ENCODE peak calls at places on chromosomes 4 and X, in nine cellular contexts. One of them, this sample, is unnamed.

GRCh38 chr4:173171098-173171497 is 2.5 kb downstream of the GALNT7 start:
- DNase-seq in transverse colon: no peak
- DNase-seq in GM13977: no peak
- DNase-seq in PC-3: peak; percentile 56
- DNase-seq in mesothelial cell of epicardium: no peak
- DNase-seq in astrocyte of the cerebellum: no peak
- DNase-seq in RWPE1: peak; percentile 49
- DNase-seq in DND-41: no peak
- DNase-seq in left ventricle myocardium inferior: no peak
- DNase-seq in this sample: no peak

GRCh38 chr4:26298198-26298950 is 22.4 kb upstream of the RBPJ start:
- DNase-seq in transverse colon: no peak
- DNase-seq in GM13977: no peak
- DNase-seq in PC-3: peak; percentile 71
- DNase-seq in mesothelial cell of epicardium: no peak
- DNase-seq in astrocyte of the cerebellum: peak; percentile 83
- DNase-seq in RWPE1: no peak
- DNase-seq in DND-41: no peak
- DNase-seq in left ventricle myocardium inferior: no peak
- DNase-seq in this sample: no peak

GRCh38 chr4:1058198-1058996 is 47.0 kb downstream of the FGFRL1 start:
- DNase-seq in transverse colon: peak; percentile 49
- DNase-seq in GM13977: no peak
- DNase-seq in PC-3: peak; percentile 42
- DNase-seq in mesothelial cell of epicardium: no peak
- DNase-seq in astrocyte of the cerebellum: no peak
- DNase-seq in RWPE1: no peak
- DNase-seq in DND-41: no peak
- DNase-seq in left ventricle myocardium inferior: no peak
- DNase-seq in this sample: no peak

GRCh38 chr4:149793459-149793858 is 22.2 kb downstream of the IQCM start:
- DNase-seq in transverse colon: no peak
- DNase-seq in GM13977: no peak
- DNase-seq in PC-3: peak; percentile 25
- DNase-seq in mesothelial cell of epicardium: no peak
- DNase-seq in astrocyte of the cerebellum: peak; percentile 12
- DNase-seq in RWPE1: peak; percentile 8
- DNase-seq in DND-41: no peak
- DNase-seq in left ventricle myocardium inferior: no peak
- DNase-seq in this sample: no peak

GRCh38 chr4:111228874-111229273 is 606.0 kb upstream of the PITX2 start:
- DNase-seq in transverse colon: no peak
- DNase-seq in GM13977: no peak
- DNase-seq in PC-3: peak; percentile 11
- DNase-seq in mesothelial cell of epicardium: no peak
- DNase-seq in astrocyte of the cerebellum: no peak
- DNase-seq in RWPE1: no peak
- DNase-seq in DND-41: no peak
- DNase-seq in left ventricle myocardium inferior: no peak
- DNase-seq in this sample: no peak

GRCh38 chr4:101790521-101791188 is at the start of gene BANK1:
- DNase-seq in transverse colon: peak; percentile 71
- DNase-seq in GM13977: peak; percentile 80
- DNase-seq in PC-3: peak; percentile 47
- DNase-seq in mesothelial cell of epicardium: peak; percentile 79
- DNase-seq in astrocyte of the cerebellum: no peak
- DNase-seq in RWPE1: peak; percentile 26
- DNase-seq in DND-41: no peak
- DNase-seq in left ventricle myocardium inferior: peak; percentile 18
- DNase-seq in this sample: peak; percentile 85

GRCh38 chr4:62548108-62548524 is 1348.0 kb downstream of the ADGRL3 start:
- DNase-seq in transverse colon: no peak
- DNase-seq in GM13977: no peak
- DNase-seq in PC-3: peak; percentile 98
- DNase-seq in mesothelial cell of epicardium: no peak
- DNase-seq in astrocyte of the cerebellum: no peak
- DNase-seq in RWPE1: no peak
- DNase-seq in DND-41: no peak
- DNase-seq in left ventricle myocardium inferior: peak; percentile 55
- DNase-seq in this sample: no peak

GRCh38 chrX:15882704-15883539 is 28.3 kb upstream of the AP1S2 start:
- DNase-seq in transverse colon: no peak
- DNase-seq in GM13977: no peak
- DNase-seq in PC-3: peak; percentile 54
- DNase-seq in mesothelial cell of epicardium: no peak
- DNase-seq in astrocyte of the cerebellum: no peak
- DNase-seq in RWPE1: no peak
- DNase-seq in DND-41: no peak
- DNase-seq in left ventricle myocardium inferior: no peak
- DNase-seq in this sample: no peak

GRCh38 chr4:159191989-159192388 is 89.1 kb downstream of the RAPGEF2 start:
- DNase-seq in transverse colon: no peak
- DNase-seq in GM13977: no peak
- DNase-seq in PC-3: peak; percentile 81
- DNase-seq in mesothelial cell of epicardium: no peak
- DNase-seq in astrocyte of the cerebellum: peak; percentile 24
- DNase-seq in RWPE1: peak; percentile 8
- DNase-seq in DND-41: no peak
- DNase-seq in left ventricle myocardium inferior: no peak
- DNase-seq in this sample: no peak

GRCh38 chr4:71235321-71236206 is 103.3 kb upstream of the SLC4A4 start:
- DNase-seq in transverse colon: no peak
- DNase-seq in GM13977: no peak
- DNase-seq in PC-3: no peak
- DNase-seq in mesothelial cell of epicardium: no peak
- DNase-seq in astrocyte of the cerebellum: no peak
- DNase-seq in RWPE1: no peak
- DNase-seq in DND-41: no peak
- DNase-seq in left ventricle myocardium inferior: no peak
- DNase-seq in this sample: no peak

GRCh38 chr4:8727131-8727530 is 134.6 kb downstream of the CPZ start:
- DNase-seq in transverse colon: peak; percentile 2
- DNase-seq in GM13977: no peak
- DNase-seq in PC-3: no peak
- DNase-seq in mesothelial cell of epicardium: no peak
- DNase-seq in astrocyte of the cerebellum: no peak
- DNase-seq in RWPE1: no peak
- DNase-seq in DND-41: no peak
- DNase-seq in left ventricle myocardium inferior: no peak
- DNase-seq in this sample: no peak

GRCh38 chrX:101078716-101079115 is at the start of gene TMEM35A:
- DNase-seq in transverse colon: peak; percentile 8
- DNase-seq in GM13977: no peak
- DNase-seq in PC-3: no peak
- DNase-seq in mesothelial cell of epicardium: no peak
- DNase-seq in astrocyte of the cerebellum: no peak
- DNase-seq in RWPE1: no peak
- DNase-seq in DND-41: no peak
- DNase-seq in left ventricle myocardium inferior: no peak
- DNase-seq in this sample: no peak

GRCh38 chr4:133555671-133556070 is 406.6 kb downstream of the PCDH10 start:
- DNase-seq in transverse colon: no peak
- DNase-seq in GM13977: no peak
- DNase-seq in PC-3: no peak
- DNase-seq in mesothelial cell of epicardium: no peak
- DNase-seq in astrocyte of the cerebellum: no peak
- DNase-seq in RWPE1: no peak
- DNase-seq in DND-41: no peak
- DNase-seq in left ventricle myocardium inferior: no peak
- DNase-seq in this sample: no peak

GRCh38 chr4:87382116-87382515 is 8.9 kb downstream of the HSD17B11 start:
- DNase-seq in transverse colon: no peak
- DNase-seq in GM13977: no peak
- DNase-seq in PC-3: no peak
- DNase-seq in mesothelial cell of epicardium: no peak
- DNase-seq in astrocyte of the cerebellum: no peak
- DNase-seq in RWPE1: no peak
- DNase-seq in DND-41: no peak
- DNase-seq in left ventricle myocardium inferior: no peak
- DNase-seq in this sample: no peak

GRCh38 chr4:8110071-8110986 is 48.3 kb downstream of the ABLIM2 start:
- DNase-seq in transverse colon: no peak
- DNase-seq in GM13977: no peak
- DNase-seq in PC-3: peak; percentile 40
- DNase-seq in mesothelial cell of epicardium: no peak
- DNase-seq in astrocyte of the cerebellum: no peak
- DNase-seq in RWPE1: peak; percentile 69
- DNase-seq in DND-41: no peak
- DNase-seq in left ventricle myocardium inferior: no peak
- DNase-seq in this sample: no peak

DNA sequence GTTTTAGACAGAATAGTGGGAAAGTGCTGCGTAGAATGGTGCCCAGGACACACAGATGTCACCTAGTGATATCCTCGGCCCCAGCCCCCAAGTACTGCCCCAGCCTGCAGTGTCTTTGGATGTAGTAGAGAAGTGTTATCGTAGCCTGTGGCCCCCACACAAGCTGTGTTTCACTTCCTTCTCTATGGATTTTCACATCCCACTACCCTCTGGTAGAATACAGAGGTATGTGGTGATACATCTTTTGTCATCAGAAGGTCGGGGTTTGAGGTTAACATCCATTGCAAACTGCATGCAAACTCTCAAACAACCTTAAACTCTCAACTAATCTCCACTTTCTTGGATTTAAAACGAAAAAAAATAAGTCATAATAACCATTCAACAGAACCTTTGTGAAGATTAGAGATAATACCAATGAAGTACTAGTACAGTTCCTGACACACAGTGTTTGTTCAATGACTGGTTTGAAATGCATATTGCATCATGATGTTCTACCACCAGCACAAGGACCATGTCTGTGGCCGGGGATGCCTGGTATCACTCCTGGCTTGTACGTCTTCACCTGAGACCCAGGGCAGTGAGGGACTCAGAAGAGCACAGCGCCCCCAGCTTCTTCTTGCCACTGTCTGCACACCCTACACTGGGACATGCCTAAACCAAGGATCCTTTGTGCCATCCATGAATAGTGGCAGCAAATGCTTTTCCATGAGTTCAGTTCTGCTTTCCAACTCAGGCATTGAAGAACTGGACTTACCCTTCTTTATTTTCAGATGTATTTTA is 267.3 kb downstream of the DCTD start:
- DNase-seq in transverse colon: no peak
- DNase-seq in GM13977: no peak
- DNase-seq in PC-3: no peak
- DNase-seq in mesothelial cell of epicardium: no peak
- DNase-seq in astrocyte of the cerebellum: no peak
- DNase-seq in RWPE1: no peak
- DNase-seq in DND-41: no peak
- DNase-seq in left ventricle myocardium inferior: no peak
- DNase-seq in this sample: no peak
- TF ChIP-seq CTCF in transverse colon: no peak
- TF ChIP-seq CTCF in GM13977: no peak
- TF ChIP-seq CTCF in PC-3: no peak
- TF ChIP-seq CTCF in mesothelial cell of epicardium: no peak
- TF ChIP-seq CTCF in astrocyte of the cerebellum: no peak
- TF ChIP-seq CTCF in RWPE1: no peak
- TF ChIP-seq CTCF in DND-41: no peak
- TF ChIP-seq CTCF in left ventricle myocardium inferior: no peak
- TF ChIP-seq CTCF in this sample: no peak

GRCh38 chr4:24514808-24515207 is 69.5 kb downstream of the DHX15 start:
- DNase-seq in transverse colon: no peak
- DNase-seq in GM13977: no peak
- DNase-seq in PC-3: peak; percentile 16
- DNase-seq in mesothelial cell of epicardium: no peak
- DNase-seq in astrocyte of the cerebellum: no peak
- DNase-seq in RWPE1: peak; percentile 26
- DNase-seq in DND-41: no peak
- DNase-seq in left ventricle myocardium inferior: no peak
- DNase-seq in this sample: no peak
- TF ChIP-seq CTCF in transverse colon: no peak
- TF ChIP-seq CTCF in GM13977: peak; percentile 22
- TF ChIP-seq CTCF in PC-3: peak; percentile 47
- TF ChIP-seq CTCF in mesothelial cell of epicardium: no peak
- TF ChIP-seq CTCF in astrocyte of the cerebellum: peak; percentile 43
- TF ChIP-seq CTCF in RWPE1: no peak
- TF ChIP-seq CTCF in DND-41: peak; percentile 34
- TF ChIP-seq CTCF in left ventricle myocardium inferior: peak; percentile 25
- TF ChIP-seq CTCF in this sample: peak; percentile 26

DNA sequence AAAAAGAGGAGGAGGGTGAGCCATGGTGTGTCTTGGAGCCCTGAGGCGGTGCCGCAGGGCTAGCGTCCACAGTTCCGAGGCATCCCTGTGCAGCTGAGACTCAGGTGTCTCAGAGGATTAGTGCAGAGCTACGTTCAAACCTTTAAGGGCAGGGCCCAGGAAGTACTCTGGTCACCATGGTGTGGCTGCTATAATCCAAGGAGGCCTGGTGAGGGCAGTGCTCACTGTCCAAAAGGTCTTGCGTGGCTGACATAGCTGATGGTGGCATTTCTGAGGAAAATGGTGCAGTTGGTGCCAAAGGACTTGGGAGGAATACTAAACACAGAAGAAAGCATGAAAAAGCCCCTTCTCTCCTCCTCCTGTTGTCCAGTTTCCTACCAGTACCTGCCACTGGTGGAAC is 146.9 kb downstream of the DCHS2 start:
- DNase-seq in transverse colon: no peak
- DNase-seq in GM13977: peak; percentile 19
- DNase-seq in PC-3: peak; percentile 2
- DNase-seq in mesothelial cell of epicardium: no peak
- DNase-seq in astrocyte of the cerebellum: no peak
- DNase-seq in RWPE1: no peak
- DNase-seq in DND-41: no peak
- DNase-seq in left ventricle myocardium inferior: no peak
- DNase-seq in this sample: peak; percentile 15
- TF ChIP-seq CTCF in transverse colon: no peak
- TF ChIP-seq CTCF in GM13977: peak; percentile 33
- TF ChIP-seq CTCF in PC-3: peak; percentile 27
- TF ChIP-seq CTCF in mesothelial cell of epicardium: no peak
- TF ChIP-seq CTCF in astrocyte of the cerebellum: no peak
- TF ChIP-seq CTCF in RWPE1: no peak
- TF ChIP-seq CTCF in DND-41: no peak
- TF ChIP-seq CTCF in left ventricle myocardium inferior: no peak
- TF ChIP-seq CTCF in this sample: no peak

GRCh38 chr4:76677571-76678326 is 220.2 kb downstream of the SOWAHB start:
- DNase-seq in transverse colon: no peak
- DNase-seq in GM13977: no peak
- DNase-seq in PC-3: no peak
- DNase-seq in mesothelial cell of epicardium: no peak
- DNase-seq in astrocyte of the cerebellum: no peak
- DNase-seq in RWPE1: no peak
- DNase-seq in DND-41: no peak
- DNase-seq in left ventricle myocardium inferior: no peak
- DNase-seq in this sample: no peak

GRCh38 chr4:76683154-76683553 is 214.8 kb downstream of the SOWAHB start:
- DNase-seq in transverse colon: no peak
- DNase-seq in GM13977: no peak
- DNase-seq in PC-3: no peak
- DNase-seq in mesothelial cell of epicardium: no peak
- DNase-seq in astrocyte of the cerebellum: no peak
- DNase-seq in RWPE1: no peak
- DNase-seq in DND-41: no peak
- DNase-seq in left ventricle myocardium inferior: no peak
- DNase-seq in this sample: no peak

GRCh38 chr4:76679691-76680090 is 218.3 kb downstream of the SOWAHB start:
- DNase-seq in transverse colon: no peak
- DNase-seq in GM13977: no peak
- DNase-seq in PC-3: no peak
- DNase-seq in mesothelial cell of epicardium: no peak
- DNase-seq in astrocyte of the cerebellum: no peak
- DNase-seq in RWPE1: no peak
- DNase-seq in DND-41: no peak
- DNase-seq in left ventricle myocardium inferior: no peak
- DNase-seq in this sample: no peak

GRCh38 chr4:76681996-76682395 is 215.9 kb downstream of the SOWAHB start:
- DNase-seq in transverse colon: no peak
- DNase-seq in GM13977: no peak
- DNase-seq in PC-3: no peak
- DNase-seq in mesothelial cell of epicardium: no peak
- DNase-seq in astrocyte of the cerebellum: no peak
- DNase-seq in RWPE1: no peak
- DNase-seq in DND-41: no peak
- DNase-seq in left ventricle myocardium inferior: no peak
- DNase-seq in this sample: no peak

GRCh38 chr4:76680934-76681333 is 217.0 kb downstream of the SOWAHB start:
- DNase-seq in transverse colon: no peak
- DNase-seq in GM13977: no peak
- DNase-seq in PC-3: no peak
- DNase-seq in mesothelial cell of epicardium: no peak
- DNase-seq in astrocyte of the cerebellum: no peak
- DNase-seq in RWPE1: no peak
- DNase-seq in DND-41: no peak
- DNase-seq in left ventricle myocardium inferior: no peak
- DNase-seq in this sample: no peak
- TF ChIP-seq CTCF in transverse colon: no peak
- TF ChIP-seq CTCF in GM13977: no peak
- TF ChIP-seq CTCF in PC-3: no peak
- TF ChIP-seq CTCF in mesothelial cell of epicardium: no peak
- TF ChIP-seq CTCF in astrocyte of the cerebellum: no peak
- TF ChIP-seq CTCF in RWPE1: no peak
- TF ChIP-seq CTCF in DND-41: no peak
- TF ChIP-seq CTCF in left ventricle myocardium inferior: no peak
- TF ChIP-seq CTCF in this sample: no peak